ENCODE peak calls at places on chromosomes 1 and 21, in nine cellular contexts. C is dorsolateral prefrontal cortex, U is AG04450, K is lung, V is amniotic stem cell, O is Caki2, I is HFF-Myc, L is LoVo, H is SK-N-SH. E is an unnamed sample.
A peak's percentile ranks its signal among the peaks of the same experiment; 100 is the strongest.

GRCh38 chr1:87044840-87045239 is 130.4 kb downstream of the HS2ST1 start:
- DNase-seq in O (no peak), L (no peak), V (no peak), C (no peak), H (no peak), I (no peak), K (no peak), U (no peak), E (peak; percentile 29)

GRCh38 chr1:158177705-158178450 is 2.8 kb upstream of the CD1D start:
- DNase-seq in L (peak; percentile 78), U (no peak), I (no peak), O (peak; percentile 65), K (peak; percentile 94), V (peak; percentile 13), C (peak; percentile 68), H (peak; percentile 54), E (no peak)

GRCh38 chr1:170200665-170201397 is 55.1 kb downstream of the NTMT2 start:
- DNase-seq in H (no peak), I (no peak), O (no peak), V (no peak), K (no peak), L (no peak), U (no peak), C (no peak), E (no peak)

GRCh38 chr1:193411771-193412170 is 225.4 kb upstream of the B3GALT2 start:
- DNase-seq in I (no peak), O (no peak), H (no peak), V (no peak), C (no peak), L (no peak), K (no peak), U (no peak), E (peak; percentile 25)

GRCh38 chr1:15975358-15975804 is 520 bp downstream of the ZBTB17 start:
- DNase-seq in C (peak; percentile 56), L (peak; percentile 8), H (peak; percentile 93), K (peak; percentile 51), U (no peak), I (no peak), O (peak; percentile 36), V (no peak), E (peak; percentile 53)

GRCh38 chr1:111672338-111672737 is 52.7 kb downstream of the RAP1A start:
- DNase-seq in V (no peak), K (no peak), C (no peak), O (no peak), H (no peak), U (peak; percentile 4), I (peak; percentile 48), L (no peak), E (no peak)

GRCh38 chr1:179953974-179954493 is 576 bp upstream of the CEP350 start:
- DNase-seq in U (peak; percentile 20), L (peak; percentile 60), K (peak; percentile 34), V (peak; percentile 14), I (peak; percentile 25), H (peak; percentile 37), O (no peak), C (no peak), E (no peak)

GRCh38 chr1:85865183-85865582 is 156.9 kb upstream of the ZNHIT6 start:
- DNase-seq in V (no peak), L (no peak), H (no peak), O (no peak), U (no peak), I (no peak), K (no peak), C (no peak), E (no peak)

GRCh38 chr1:88800382-88801051 is 90.8 kb downstream of the GTF2B start:
- DNase-seq in U (no peak), O (peak; percentile 21), H (peak; percentile 36), V (no peak), I (no peak), K (no peak), L (peak; percentile 57), C (no peak), E (peak; percentile 25)

GRCh38 chr1:192529031-192529755 is 46.4 kb upstream of the RGS1 start:
- DNase-seq in U (no peak), V (no peak), L (no peak), I (no peak), O (no peak), K (no peak), C (no peak), H (no peak), E (no peak)

GRCh38 chr1:23116216-23116836 is 52.3 kb downstream of the LUZP1 start:
- DNase-seq in K (no peak), C (no peak), U (no peak), I (no peak), V (no peak), H (no peak), O (no peak), L (no peak), E (no peak)

GRCh38 chr1:203995228-203995627 is 77.7 kb upstream of the SOX13 start:
- DNase-seq in I (no peak), V (no peak), L (no peak), U (no peak), K (no peak), H (no peak), C (no peak), O (no peak), E (no peak)

GRCh38 chr1:110214454-110215404 is 4.6 kb downstream of the KCNC4 start:
- DNase-seq in V (no peak), O (no peak), C (no peak), K (no peak), L (no peak), U (no peak), I (no peak), H (peak; percentile 57), E (no peak)

GRCh38 chr1:226871047-226871365 is 590 bp downstream of the PSEN2 start:
- DNase-seq in L (no peak), O (no peak), C (no peak), I (no peak), H (no peak), V (no peak), K (no peak), U (no peak), E (no peak)

GRCh38 chr21:42518216-42518615 is 4.6 kb downstream of the SLC37A1 start:
- DNase-seq in C (no peak), I (no peak), K (no peak), U (no peak), H (no peak), V (no peak), L (peak; percentile 91), O (peak; percentile 86), E (no peak)

GRCh38 chr1:39132505-39133339 is 71.8 kb upstream of the MACF1 start:
- DNase-seq in I (no peak), O (no peak), H (peak; percentile 64), V (no peak), U (no peak), C (peak; percentile 42), L (no peak), K (peak; percentile 78), E (no peak)

GRCh38 chr21:29697555-29698193 is 242.1 kb downstream of the GRIK1 start:
- DNase-seq in C (no peak), L (no peak), V (no peak), K (no peak), I (no peak), H (no peak), O (no peak), U (no peak), E (no peak)

GRCh38 chr1:150364231-150365003 is 470 bp downstream of the RPRD2 start:
- DNase-seq in K (peak; percentile 81), U (peak; percentile 11), O (peak; percentile 73), L (peak; percentile 81), I (no peak), V (peak; percentile 77), C (peak; percentile 82), H (peak; percentile 80), E (peak; percentile 78)

GRCh38 chr1:168064216-168064615 is 72.5 kb downstream of the GPR161 start:
- DNase-seq in H (no peak), C (no peak), O (no peak), U (no peak), V (no peak), I (no peak), K (no peak), L (no peak), E (no peak)

GRCh38 chr1:910311-910880 is 13.3 kb upstream of the SAMD11 start:
- DNase-seq in H (peak; percentile 41), O (no peak), C (no peak), K (no peak), L (no peak), U (no peak), V (no peak), I (no peak), E (no peak)

GRCh38 chr21:39386194-39386593 is 37.3 kb upstream of the HMGN1 start:
- DNase-seq in V (no peak), O (peak; percentile 55), L (peak; percentile 65), C (peak; percentile 51), H (no peak), I (no peak), K (peak; percentile 32), U (no peak), E (no peak)

GRCh38 chr1:154745286-154745731 is 124.8 kb downstream of the KCNN3 start:
- DNase-seq in U (no peak), H (no peak), K (no peak), I (no peak), O (no peak), V (no peak), C (no peak), L (no peak), E (no peak)

GRCh38 chr1:109963864-109964263 is 20.7 kb upstream of the AHCYL1 start:
- DNase-seq in H (no peak), L (no peak), V (no peak), I (no peak), O (no peak), U (no peak), C (no peak), K (no peak), E (no peak)

GRCh38 chr1:12565094-12565965 is 52.7 kb downstream of the DHRS3 start:
- DNase-seq in U (no peak), V (no peak), O (no peak), I (no peak), H (no peak), L (no peak), C (peak; percentile 34), K (no peak), E (no peak)

GRCh38 chr1:165841582-165842362 is 14.4 kb downstream of the UCK2 start:
- DNase-seq in V (no peak), O (no peak), H (no peak), C (no peak), U (no peak), I (no peak), L (no peak), K (no peak), E (no peak)

GRCh38 chr1:154911691-154912550 is 24.6 kb downstream of the PMVK start:
- DNase-seq in H (no peak), U (no peak), O (no peak), K (no peak), I (no peak), L (no peak), V (no peak), C (no peak), E (no peak)

GRCh38 chr1:86546787-86547221 is at the start of gene CLCA4:
- DNase-seq in L (no peak), I (no peak), H (no peak), O (no peak), V (no peak), U (no peak), K (no peak), C (no peak), E (no peak)

GRCh38 chr1:220990417-220991337 is 111.4 kb downstream of the HLX start:
- DNase-seq in C (no peak), O (peak; percentile 54), V (peak; percentile 43), U (peak; percentile 21), I (peak; percentile 62), L (no peak), K (no peak), H (no peak), E (no peak)

GRCh38 chr1:55428944-55429931 is 214.1 kb upstream of the USP24 start:
- DNase-seq in O (peak; percentile 100), L (peak; percentile 97), V (peak; percentile 99), H (peak; percentile 5), C (no peak), U (peak; percentile 94), K (peak; percentile 76), I (peak; percentile 90), E (no peak)

GRCh38 chr1:48608882-48609281 is 136.9 kb upstream of the SPATA6 start:
- DNase-seq in O (no peak), C (no peak), U (no peak), H (peak; percentile 11), K (no peak), V (no peak), I (no peak), L (no peak), E (no peak)

GRCh38 chr1:78303620-78304019 is 187.2 kb upstream of the PTGFR start:
- DNase-seq in V (peak; percentile 55), I (no peak), U (peak; percentile 69), L (peak; percentile 16), K (peak; percentile 50), H (no peak), C (no peak), O (peak; percentile 30), E (no peak)

E was measured in T-helper 1 cell.